ENCODE peak calls at places on chromosomes 4 and X, in eight cellular contexts. One of them, this sample, is unnamed.

GRCh38 chrX:134622813-134623185 is 35.5 kb downstream of the PLAC1 start:
- DNase-seq in GM12865: no peak
- DNase-seq in endothelial cell: no peak
- DNase-seq in pancreas: no peak
- DNase-seq in AG04449: no peak
- DNase-seq in transverse colon: no peak
- DNase-seq in fibroblast of mammary gland: no peak
- DNase-seq in thoracic aorta: no peak
- DNase-seq in this sample: peak; percentile 30

GRCh38 chrX:110491846-110492620 is 133.4 kb downstream of the RTL9 start:
- DNase-seq in GM12865: no peak
- DNase-seq in endothelial cell: no peak
- DNase-seq in pancreas: no peak
- DNase-seq in AG04449: no peak
- DNase-seq in transverse colon: no peak
- DNase-seq in fibroblast of mammary gland: peak; percentile 1
- DNase-seq in thoracic aorta: no peak
- DNase-seq in this sample: no peak

GRCh38 chr4:24809376-24809775 is 14.0 kb downstream of the SOD3 start:
- DNase-seq in GM12865: peak; percentile 9
- DNase-seq in endothelial cell: no peak
- DNase-seq in pancreas: no peak
- DNase-seq in AG04449: no peak
- DNase-seq in transverse colon: no peak
- DNase-seq in fibroblast of mammary gland: no peak
- DNase-seq in thoracic aorta: no peak
- DNase-seq in this sample: peak; percentile 6

GRCh38 chr4:65651031-65651430 is 19.3 kb downstream of the EPHA5 start:
- DNase-seq in GM12865: no peak
- DNase-seq in endothelial cell: no peak
- DNase-seq in pancreas: no peak
- DNase-seq in AG04449: no peak
- DNase-seq in transverse colon: no peak
- DNase-seq in fibroblast of mammary gland: no peak
- DNase-seq in thoracic aorta: no peak
- DNase-seq in this sample: no peak

GRCh38 chr4:169484485-169484884 is 127.9 kb downstream of the NEK1 start:
- DNase-seq in GM12865: no peak
- DNase-seq in endothelial cell: no peak
- DNase-seq in pancreas: no peak
- DNase-seq in AG04449: no peak
- DNase-seq in transverse colon: no peak
- DNase-seq in fibroblast of mammary gland: peak; percentile 3
- DNase-seq in thoracic aorta: no peak
- DNase-seq in this sample: no peak

GRCh38 chr4:53908661-53909078 is 155.7 kb downstream of the CHIC2 start:
- DNase-seq in GM12865: peak; percentile 62
- DNase-seq in endothelial cell: peak; percentile 19
- DNase-seq in pancreas: peak; percentile 50
- DNase-seq in AG04449: peak; percentile 79
- DNase-seq in transverse colon: peak; percentile 15
- DNase-seq in fibroblast of mammary gland: peak; percentile 92
- DNase-seq in thoracic aorta: no peak
- DNase-seq in this sample: peak; percentile 78

GRCh38 chr4:156884183-156884582 is 87.4 kb downstream of the PDGFC start:
- DNase-seq in GM12865: no peak
- DNase-seq in endothelial cell: no peak
- DNase-seq in pancreas: no peak
- DNase-seq in AG04449: no peak
- DNase-seq in transverse colon: no peak
- DNase-seq in fibroblast of mammary gland: peak; percentile 20
- DNase-seq in thoracic aorta: no peak
- DNase-seq in this sample: no peak

GRCh38 chrX:10722804-10723364 is 102.5 kb upstream of the MID1 start:
- DNase-seq in GM12865: peak; percentile 41
- DNase-seq in endothelial cell: peak; percentile 59
- DNase-seq in pancreas: peak; percentile 2
- DNase-seq in AG04449: no peak
- DNase-seq in transverse colon: peak; percentile 59
- DNase-seq in fibroblast of mammary gland: peak; percentile 65
- DNase-seq in thoracic aorta: no peak
- DNase-seq in this sample: peak; percentile 57

GRCh38 chr4:118586357-118586790 is 98.8 kb upstream of the METTL14 start:
- DNase-seq in GM12865: no peak
- DNase-seq in endothelial cell: no peak
- DNase-seq in pancreas: peak; percentile 49
- DNase-seq in AG04449: no peak
- DNase-seq in transverse colon: no peak
- DNase-seq in fibroblast of mammary gland: peak; percentile 8
- DNase-seq in thoracic aorta: no peak
- DNase-seq in this sample: no peak

GRCh38 chr4:1329408-1330371 is 17.3 kb upstream of the UVSSA start:
- DNase-seq in GM12865: no peak
- DNase-seq in endothelial cell: no peak
- DNase-seq in pancreas: no peak
- DNase-seq in AG04449: no peak
- DNase-seq in transverse colon: no peak
- DNase-seq in fibroblast of mammary gland: peak; percentile 75
- DNase-seq in thoracic aorta: no peak
- DNase-seq in this sample: peak; percentile 85

GRCh38 chrX:71292669-71293379 is 8.7 kb upstream of the ITGB1BP2 start:
- DNase-seq in GM12865: no peak
- DNase-seq in endothelial cell: no peak
- DNase-seq in pancreas: no peak
- DNase-seq in AG04449: no peak
- DNase-seq in transverse colon: no peak
- DNase-seq in fibroblast of mammary gland: peak; percentile 45
- DNase-seq in thoracic aorta: no peak
- DNase-seq in this sample: no peak

GRCh38 chrX:116246261-116246660 is 75.7 kb downstream of the AGTR2 start:
- DNase-seq in GM12865: no peak
- DNase-seq in endothelial cell: no peak
- DNase-seq in pancreas: no peak
- DNase-seq in AG04449: no peak
- DNase-seq in transverse colon: no peak
- DNase-seq in fibroblast of mammary gland: peak; percentile 26
- DNase-seq in thoracic aorta: no peak
- DNase-seq in this sample: peak; percentile 45

GRCh38 chrX:151723156-151723760 is 7.4 kb downstream of the FATE1 start:
- DNase-seq in GM12865: no peak
- DNase-seq in endothelial cell: peak; percentile 16
- DNase-seq in pancreas: no peak
- DNase-seq in AG04449: no peak
- DNase-seq in transverse colon: no peak
- DNase-seq in fibroblast of mammary gland: no peak
- DNase-seq in thoracic aorta: no peak
- DNase-seq in this sample: no peak

GRCh38 chr4:79141530-79141929 is 184.3 kb downstream of the NAA11 start:
- DNase-seq in GM12865: peak; percentile 24
- DNase-seq in endothelial cell: peak; percentile 49
- DNase-seq in pancreas: no peak
- DNase-seq in AG04449: no peak
- DNase-seq in transverse colon: no peak
- DNase-seq in fibroblast of mammary gland: peak; percentile 2
- DNase-seq in thoracic aorta: no peak
- DNase-seq in this sample: peak; percentile 47

GRCh38 chrX:96407043-96407442 is 277.6 kb upstream of the DIAPH2 start:
- DNase-seq in GM12865: no peak
- DNase-seq in endothelial cell: no peak
- DNase-seq in pancreas: no peak
- DNase-seq in AG04449: no peak
- DNase-seq in transverse colon: peak; percentile 45
- DNase-seq in fibroblast of mammary gland: peak; percentile 61
- DNase-seq in thoracic aorta: no peak
- DNase-seq in this sample: peak; percentile 24

GRCh38 chrX:97806238-97806637 is 922.5 kb downstream of the RPA4 start:
- DNase-seq in GM12865: no peak
- DNase-seq in endothelial cell: no peak
- DNase-seq in pancreas: no peak
- DNase-seq in AG04449: no peak
- DNase-seq in transverse colon: no peak
- DNase-seq in fibroblast of mammary gland: peak; percentile 24
- DNase-seq in thoracic aorta: no peak
- DNase-seq in this sample: no peak

GRCh38 chrX:147217334-147217733 is 402.8 kb upstream of the CXorf51A start:
- DNase-seq in GM12865: no peak
- DNase-seq in endothelial cell: no peak
- DNase-seq in pancreas: no peak
- DNase-seq in AG04449: no peak
- DNase-seq in transverse colon: no peak
- DNase-seq in fibroblast of mammary gland: no peak
- DNase-seq in thoracic aorta: no peak
- DNase-seq in this sample: no peak

GRCh38 chrX:111083101-111083500 is 12.9 kb upstream of the PAK3 start:
- DNase-seq in GM12865: no peak
- DNase-seq in endothelial cell: no peak
- DNase-seq in pancreas: no peak
- DNase-seq in AG04449: no peak
- DNase-seq in transverse colon: no peak
- DNase-seq in fibroblast of mammary gland: peak; percentile 15
- DNase-seq in thoracic aorta: no peak
- DNase-seq in this sample: peak; percentile 24

GRCh38 chr4:109065006-109065405 is 237.5 kb downstream of the COL25A1 start:
- DNase-seq in GM12865: no peak
- DNase-seq in endothelial cell: no peak
- DNase-seq in pancreas: no peak
- DNase-seq in AG04449: no peak
- DNase-seq in transverse colon: no peak
- DNase-seq in fibroblast of mammary gland: no peak
- DNase-seq in thoracic aorta: no peak
- DNase-seq in this sample: no peak

GRCh38 chr4:2009651-2010233 is 968 bp upstream of the NELFA start:
- DNase-seq in GM12865: peak; percentile 68
- DNase-seq in endothelial cell: peak; percentile 69
- DNase-seq in pancreas: peak; percentile 76
- DNase-seq in AG04449: no peak
- DNase-seq in transverse colon: peak; percentile 83
- DNase-seq in fibroblast of mammary gland: peak; percentile 48
- DNase-seq in thoracic aorta: no peak
- DNase-seq in this sample: peak; percentile 29

GRCh38 chrX:37599735-37600134 is 28.3 kb downstream of the LANCL3 start:
- DNase-seq in GM12865: no peak
- DNase-seq in endothelial cell: no peak
- DNase-seq in pancreas: peak; percentile 43
- DNase-seq in AG04449: no peak
- DNase-seq in transverse colon: no peak
- DNase-seq in fibroblast of mammary gland: no peak
- DNase-seq in thoracic aorta: no peak
- DNase-seq in this sample: peak; percentile 43

GRCh38 chr4:8557151-8558076 is 22.8 kb upstream of the GPR78 start:
- DNase-seq in GM12865: no peak
- DNase-seq in endothelial cell: no peak
- DNase-seq in pancreas: no peak
- DNase-seq in AG04449: no peak
- DNase-seq in transverse colon: no peak
- DNase-seq in fibroblast of mammary gland: no peak
- DNase-seq in thoracic aorta: no peak
- DNase-seq in this sample: no peak

GRCh38 chr4:133483600-133484246 is 334.6 kb downstream of the PCDH10 start:
- DNase-seq in GM12865: no peak
- DNase-seq in endothelial cell: peak; percentile 17
- DNase-seq in pancreas: no peak
- DNase-seq in AG04449: no peak
- DNase-seq in transverse colon: no peak
- DNase-seq in fibroblast of mammary gland: peak; percentile 12
- DNase-seq in thoracic aorta: no peak
- DNase-seq in this sample: peak; percentile 61
- TF ChIP-seq CTCF in GM12865: no peak
- TF ChIP-seq CTCF in endothelial cell: no peak
- TF ChIP-seq CTCF in pancreas: no peak
- TF ChIP-seq CTCF in AG04449: peak; percentile 31
- TF ChIP-seq CTCF in transverse colon: no peak
- TF ChIP-seq CTCF in fibroblast of mammary gland: no peak
- TF ChIP-seq CTCF in thoracic aorta: peak; percentile 30
- TF ChIP-seq CTCF in this sample: peak; percentile 43

DNA sequence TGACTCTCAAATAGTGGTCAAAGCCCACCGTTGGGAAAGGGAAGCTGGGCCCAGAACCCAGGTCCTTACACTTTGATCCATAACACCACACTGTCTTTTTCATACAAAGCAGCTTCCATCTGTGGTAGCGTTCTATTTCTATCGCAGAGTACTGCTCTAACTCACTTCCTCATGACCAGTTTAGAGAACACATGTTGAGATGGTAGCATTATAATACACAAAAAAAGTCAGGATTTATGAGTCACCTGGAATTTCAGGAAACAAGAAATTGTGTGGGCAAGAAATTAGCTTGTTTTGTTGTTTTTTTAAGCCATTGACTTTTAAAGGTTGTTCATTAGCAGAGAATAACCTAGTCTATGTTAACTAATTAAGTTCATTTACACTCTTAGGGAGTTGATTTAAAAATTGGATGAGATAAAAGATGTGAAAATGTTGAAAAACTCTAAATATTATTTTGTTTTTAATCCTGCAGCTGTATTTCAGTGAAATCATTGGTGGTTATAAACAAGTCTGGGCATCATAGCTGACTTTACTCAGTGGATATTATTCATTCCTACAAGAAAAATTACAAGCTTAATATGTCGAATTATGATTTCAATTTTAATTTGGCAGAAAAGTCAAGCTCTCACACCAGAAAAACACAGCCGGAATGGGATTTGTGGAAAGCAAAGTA is 1011.1 kb upstream of the HS3ST1 start:
- DNase-seq in GM12865: no peak
- DNase-seq in endothelial cell: no peak
- DNase-seq in pancreas: no peak
- DNase-seq in AG04449: no peak
- DNase-seq in transverse colon: no peak
- DNase-seq in fibroblast of mammary gland: peak; percentile 6
- DNase-seq in thoracic aorta: no peak
- DNase-seq in this sample: peak; percentile 28
- TF ChIP-seq CTCF in GM12865: no peak
- TF ChIP-seq CTCF in endothelial cell: no peak
- TF ChIP-seq CTCF in pancreas: no peak
- TF ChIP-seq CTCF in AG04449: no peak
- TF ChIP-seq CTCF in transverse colon: no peak
- TF ChIP-seq CTCF in fibroblast of mammary gland: no peak
- TF ChIP-seq CTCF in thoracic aorta: no peak
- TF ChIP-seq CTCF in this sample: no peak

DNA sequence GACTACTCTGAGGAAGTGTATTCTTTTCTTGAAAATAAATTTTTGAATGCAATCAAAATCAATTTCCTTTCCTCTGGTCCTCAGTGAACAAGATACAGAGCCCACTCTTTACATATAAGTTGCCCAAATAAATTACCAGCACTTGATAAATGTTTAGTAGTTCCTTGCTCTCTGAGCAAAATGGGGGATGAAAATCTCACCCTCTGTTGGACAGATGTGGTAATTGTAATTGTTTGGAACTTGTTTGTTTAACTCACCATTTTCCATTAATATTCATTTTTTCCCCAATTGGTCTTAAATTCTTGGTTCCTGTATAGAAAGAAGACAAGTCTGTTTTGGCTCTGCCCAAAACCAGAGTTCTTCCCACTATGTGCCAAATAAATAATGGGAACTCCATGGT is 146.3 kb downstream of the LDB2 start:
- DNase-seq in GM12865: no peak
- DNase-seq in endothelial cell: no peak
- DNase-seq in pancreas: no peak
- DNase-seq in AG04449: no peak
- DNase-seq in transverse colon: no peak
- DNase-seq in fibroblast of mammary gland: peak; percentile 48
- DNase-seq in thoracic aorta: no peak
- DNase-seq in this sample: peak; percentile 17
- TF ChIP-seq CTCF in GM12865: no peak
- TF ChIP-seq CTCF in endothelial cell: peak; percentile 57
- TF ChIP-seq CTCF in pancreas: no peak
- TF ChIP-seq CTCF in AG04449: no peak
- TF ChIP-seq CTCF in transverse colon: no peak
- TF ChIP-seq CTCF in fibroblast of mammary gland: peak; percentile 50
- TF ChIP-seq CTCF in thoracic aorta: no peak
- TF ChIP-seq CTCF in this sample: no peak

GRCh38 chr4:55406545-55406944 is 10.8 kb downstream of the TMEM165 start:
- DNase-seq in GM12865: no peak
- DNase-seq in endothelial cell: no peak
- DNase-seq in pancreas: no peak
- DNase-seq in AG04449: no peak
- DNase-seq in transverse colon: no peak
- DNase-seq in fibroblast of mammary gland: no peak
- DNase-seq in thoracic aorta: no peak
- DNase-seq in this sample: no peak
- TF ChIP-seq CTCF in GM12865: no peak
- TF ChIP-seq CTCF in endothelial cell: no peak
- TF ChIP-seq CTCF in pancreas: no peak
- TF ChIP-seq CTCF in AG04449: no peak
- TF ChIP-seq CTCF in transverse colon: no peak
- TF ChIP-seq CTCF in fibroblast of mammary gland: no peak
- TF ChIP-seq CTCF in thoracic aorta: no peak
- TF ChIP-seq CTCF in this sample: no peak